ENCODE peak calls at places on chromosomes 2 and 18, in four cellular contexts. H, R, K and E are unnamed samples.
A peak's percentile ranks its signal among the peaks of the same experiment; 100 is the strongest.

GRCh38 chr18:64966667-64967066 is 784.1 kb upstream of the CDH7 start:
- DNase-seq in H (no peak), K (no peak), R (no peak), E (no peak)

GRCh38 chr18:58466636-58467205 is 162.2 kb downstream of the ALPK2 start:
- DNase-seq in K (no peak), R (no peak), H (no peak), E (no peak)

GRCh38 chr2:110854355-110855081 is 122.1 kb downstream of the ACOXL start:
- DNase-seq in R (no peak), K (peak; percentile 3), H (peak; percentile 12), E (no peak)

GRCh38 chr2:197137234-197137633 is 173.3 kb downstream of the ANKRD44 start:
- DNase-seq in R (peak; percentile 38), K (peak; percentile 64), H (peak; percentile 73), E (peak; percentile 77)

GRCh38 chr2:238851751-238852150 is 3.9 kb downstream of the TWIST2 start:
- DNase-seq in K (peak; percentile 53), H (no peak), R (no peak), E (no peak)

GRCh38 chr2:95359035-95359434 is 43.5 kb upstream of the FAHD2A start:
- DNase-seq in K (peak; percentile 76), H (peak; percentile 65), R (no peak), E (peak; percentile 73)

GRCh38 chr2:1505031-1505441 is 91.8 kb downstream of the TPO start:
- DNase-seq in H (no peak), R (no peak), K (no peak), E (no peak)

GRCh38 chr2:201839727-201840126 is 33.4 kb downstream of the CDK15 start:
- DNase-seq in K (no peak), H (no peak), R (no peak), E (peak; percentile 53)

GRCh38 chr18:64208531-64208930 is 59.6 kb upstream of the LINC00305 start:
- DNase-seq in H (no peak), K (no peak), R (no peak), E (no peak)

GRCh38 chr2:11567631-11568031 is 33.8 kb downstream of the GREB1 start:
- DNase-seq in H (no peak), K (no peak), R (no peak), E (no peak)

GRCh38 chr2:160365691-160366367 is 127.8 kb downstream of the RBMS1 start:
- DNase-seq in K (no peak), H (peak; percentile 48), R (no peak), E (no peak)

GRCh38 chr2:241274127-241274526 is 41.3 kb downstream of the HDLBP start:
- DNase-seq in H (no peak), K (no peak), R (no peak), E (no peak)

GRCh38 chr2:12131975-12132374 is 385.5 kb downstream of the LPIN1 start:
- DNase-seq in R (no peak), K (no peak), H (peak; percentile 70), E (peak; percentile 57)

GRCh38 chr2:181374741-181375675 is 82.2 kb upstream of the ITGA4 start:
- DNase-seq in K (peak; percentile 69), R (no peak), H (no peak), E (no peak)

GRCh38 chr2:54556659-54557121 is 100.6 kb downstream of the SPTBN1 start:
- DNase-seq in H (peak; percentile 68), K (peak; percentile 81), R (no peak), E (peak; percentile 83)

GRCh38 chr18:63302647-63303405 is 16.7 kb downstream of the BCL2 start:
- DNase-seq in R (no peak), K (no peak), H (no peak), E (no peak)

GRCh38 chr2:54404270-54404669 is 51.9 kb upstream of the SPTBN1 start:
- DNase-seq in R (no peak), H (peak; percentile 59), K (peak; percentile 11), E (peak; percentile 58)

GRCh38 chr2:42929985-42930581 is 137.7 kb upstream of the HAAO start:
- DNase-seq in R (no peak), K (no peak), H (peak; percentile 90), E (peak; percentile 82)

GRCh38 chr2:11996618-11997017 is 250.2 kb downstream of the LPIN1 start:
- DNase-seq in H (peak; percentile 75), K (peak; percentile 74), R (no peak), E (peak; percentile 71)

GRCh38 chr2:142286618-142287017 is 155.8 kb upstream of the LRP1B start:
- DNase-seq in R (no peak), K (no peak), H (no peak), E (no peak)

GRCh38 chr2:212893216-212893615 is 258.2 kb downstream of the IKZF2 start:
- DNase-seq in K (no peak), R (no peak), H (no peak), E (no peak)

GRCh38 chr2:151102196-151102692 is 159.4 kb downstream of the RBM43 start:
- DNase-seq in K (no peak), R (no peak), H (no peak), E (no peak)

GRCh38 chr18:75209952-75210261 is 690 bp upstream of the TSHZ1 start:
- DNase-seq in H (no peak), K (no peak), R (no peak), E (no peak)

GRCh38 chr2:124310671-124311070 is 285.6 kb downstream of the CNTNAP5 start:
- DNase-seq in K (no peak), H (no peak), R (no peak), E (no peak)

GRCh38 chr2:20942538-20943223 is 101.2 kb downstream of the APOB start:
- DNase-seq in R (no peak), H (no peak), K (no peak), E (no peak)